ENCODE peak calls at places on chromosomes 12 and 14, in ten cellular contexts. One of them, this sample, is unnamed.

GRCh38 chr14:62759796-62760195 is 285.5 kb downstream of the KCNH5 start:
- DNase-seq in LHCN-M2: no peak
- DNase-seq in stimulated activated naive B cell treated with anti-CD40 and anti-IgM and Interleukin-4, amounts not matched to agents 10 μg/mL and 1 μg/mL and 100 μg/mL, for 72 hours: no peak
- DNase-seq in glomerular endothelial cell: no peak
- DNase-seq in activated naive CD4-positive, alpha-beta T cell: no peak
- DNase-seq in cardiac fibroblast: no peak
- DNase-seq in brain pericyte: no peak
- DNase-seq in AG20443: no peak
- DNase-seq in naive thymus-derived CD8-positive, alpha-beta T cell: no peak
- DNase-seq in GM20000: no peak
- DNase-seq in this sample: no peak

GRCh38 chr12:32217354-32218310 is 111.0 kb downstream of the BICD1 start:
- DNase-seq in LHCN-M2: peak; percentile 84
- DNase-seq in stimulated activated naive B cell treated with anti-CD40 and anti-IgM and Interleukin-4, amounts not matched to agents 10 μg/mL and 1 μg/mL and 100 μg/mL, for 72 hours: no peak
- DNase-seq in GM20000: no peak
- DNase-seq in AG20443: peak; percentile 87
- DNase-seq in activated naive CD4-positive, alpha-beta T cell: no peak
- DNase-seq in cardiac fibroblast: peak; percentile 83
- DNase-seq in naive thymus-derived CD8-positive, alpha-beta T cell: no peak
- DNase-seq in brain pericyte: no peak
- DNase-seq in glomerular endothelial cell: no peak
- DNase-seq in this sample: no peak

GRCh38 chr14:34593740-34594375 is 36.1 kb downstream of the SNX6 start:
- DNase-seq in AG20443: peak; percentile 42
- DNase-seq in stimulated activated naive B cell treated with anti-CD40 and anti-IgM and Interleukin-4, amounts not matched to agents 10 μg/mL and 1 μg/mL and 100 μg/mL, for 72 hours: no peak
- DNase-seq in GM20000: no peak
- DNase-seq in LHCN-M2: no peak
- DNase-seq in naive thymus-derived CD8-positive, alpha-beta T cell: no peak
- DNase-seq in activated naive CD4-positive, alpha-beta T cell: no peak
- DNase-seq in glomerular endothelial cell: no peak
- DNase-seq in brain pericyte: peak; percentile 3
- DNase-seq in cardiac fibroblast: peak; percentile 88
- DNase-seq in this sample: no peak

GRCh38 chr14:47674546-47675238 is 713 bp downstream of the MDGA2 start:
- DNase-seq in AG20443: peak; percentile 11
- DNase-seq in LHCN-M2: no peak
- DNase-seq in naive thymus-derived CD8-positive, alpha-beta T cell: no peak
- DNase-seq in activated naive CD4-positive, alpha-beta T cell: no peak
- DNase-seq in cardiac fibroblast: peak; percentile 1
- DNase-seq in brain pericyte: no peak
- DNase-seq in glomerular endothelial cell: no peak
- DNase-seq in stimulated activated naive B cell treated with anti-CD40 and anti-IgM and Interleukin-4, amounts not matched to agents 10 μg/mL and 1 μg/mL and 100 μg/mL, for 72 hours: no peak
- DNase-seq in GM20000: no peak
- DNase-seq in this sample: no peak

GRCh38 chr12:113171543-113171942 is 13.7 kb downstream of the DDX54 start:
- DNase-seq in cardiac fibroblast: no peak
- DNase-seq in stimulated activated naive B cell treated with anti-CD40 and anti-IgM and Interleukin-4, amounts not matched to agents 10 μg/mL and 1 μg/mL and 100 μg/mL, for 72 hours: no peak
- DNase-seq in GM20000: no peak
- DNase-seq in naive thymus-derived CD8-positive, alpha-beta T cell: no peak
- DNase-seq in glomerular endothelial cell: no peak
- DNase-seq in AG20443: no peak
- DNase-seq in activated naive CD4-positive, alpha-beta T cell: no peak
- DNase-seq in LHCN-M2: no peak
- DNase-seq in brain pericyte: no peak
- DNase-seq in this sample: no peak

GRCh38 chr12:56839489-56840442 is 76.6 kb downstream of the HSD17B6 start:
- DNase-seq in stimulated activated naive B cell treated with anti-CD40 and anti-IgM and Interleukin-4, amounts not matched to agents 10 μg/mL and 1 μg/mL and 100 μg/mL, for 72 hours: no peak
- DNase-seq in brain pericyte: no peak
- DNase-seq in cardiac fibroblast: peak; percentile 49
- DNase-seq in AG20443: peak; percentile 32
- DNase-seq in naive thymus-derived CD8-positive, alpha-beta T cell: peak; percentile 22
- DNase-seq in activated naive CD4-positive, alpha-beta T cell: no peak
- DNase-seq in GM20000: peak; percentile 48
- DNase-seq in glomerular endothelial cell: no peak
- DNase-seq in LHCN-M2: peak; percentile 73
- DNase-seq in this sample: no peak

GRCh38 chr14:59215757-59216156 is 27.3 kb downstream of the DAAM1 start:
- DNase-seq in GM20000: no peak
- DNase-seq in naive thymus-derived CD8-positive, alpha-beta T cell: no peak
- DNase-seq in LHCN-M2: no peak
- DNase-seq in AG20443: no peak
- DNase-seq in glomerular endothelial cell: no peak
- DNase-seq in brain pericyte: no peak
- DNase-seq in stimulated activated naive B cell treated with anti-CD40 and anti-IgM and Interleukin-4, amounts not matched to agents 10 μg/mL and 1 μg/mL and 100 μg/mL, for 72 hours: no peak
- DNase-seq in activated naive CD4-positive, alpha-beta T cell: no peak
- DNase-seq in cardiac fibroblast: no peak
- DNase-seq in this sample: no peak

GRCh38 chr12:99334737-99335136 is 312.8 kb upstream of the GARIN6 start:
- DNase-seq in AG20443: no peak
- DNase-seq in cardiac fibroblast: no peak
- DNase-seq in stimulated activated naive B cell treated with anti-CD40 and anti-IgM and Interleukin-4, amounts not matched to agents 10 μg/mL and 1 μg/mL and 100 μg/mL, for 72 hours: no peak
- DNase-seq in LHCN-M2: peak; percentile 25
- DNase-seq in GM20000: no peak
- DNase-seq in glomerular endothelial cell: no peak
- DNase-seq in naive thymus-derived CD8-positive, alpha-beta T cell: no peak
- DNase-seq in brain pericyte: no peak
- DNase-seq in activated naive CD4-positive, alpha-beta T cell: no peak
- DNase-seq in this sample: no peak

GRCh38 chr12:118060301-118061010 is 523 bp downstream of the WSB2 start:
- DNase-seq in AG20443: peak; percentile 75
- DNase-seq in glomerular endothelial cell: no peak
- DNase-seq in LHCN-M2: peak; percentile 16
- DNase-seq in naive thymus-derived CD8-positive, alpha-beta T cell: peak; percentile 30
- DNase-seq in GM20000: no peak
- DNase-seq in stimulated activated naive B cell treated with anti-CD40 and anti-IgM and Interleukin-4, amounts not matched to agents 10 μg/mL and 1 μg/mL and 100 μg/mL, for 72 hours: peak; percentile 26
- DNase-seq in cardiac fibroblast: peak; percentile 24
- DNase-seq in activated naive CD4-positive, alpha-beta T cell: no peak
- DNase-seq in brain pericyte: no peak
- DNase-seq in this sample: peak; percentile 27

GRCh38 chr14:100862793-100863192 is 36.9 kb downstream of the MEG3 start:
- DNase-seq in glomerular endothelial cell: no peak
- DNase-seq in stimulated activated naive B cell treated with anti-CD40 and anti-IgM and Interleukin-4, amounts not matched to agents 10 μg/mL and 1 μg/mL and 100 μg/mL, for 72 hours: no peak
- DNase-seq in activated naive CD4-positive, alpha-beta T cell: no peak
- DNase-seq in naive thymus-derived CD8-positive, alpha-beta T cell: no peak
- DNase-seq in AG20443: no peak
- DNase-seq in GM20000: no peak
- DNase-seq in cardiac fibroblast: no peak
- DNase-seq in LHCN-M2: no peak
- DNase-seq in brain pericyte: no peak
- DNase-seq in this sample: no peak

GRCh38 chr12:1790470-1790869 is 29.9 kb upstream of the LRTM2 start:
- DNase-seq in cardiac fibroblast: no peak
- DNase-seq in LHCN-M2: no peak
- DNase-seq in AG20443: no peak
- DNase-seq in GM20000: peak; percentile 3
- DNase-seq in activated naive CD4-positive, alpha-beta T cell: no peak
- DNase-seq in brain pericyte: no peak
- DNase-seq in glomerular endothelial cell: no peak
- DNase-seq in naive thymus-derived CD8-positive, alpha-beta T cell: no peak
- DNase-seq in stimulated activated naive B cell treated with anti-CD40 and anti-IgM and Interleukin-4, amounts not matched to agents 10 μg/mL and 1 μg/mL and 100 μg/mL, for 72 hours: no peak
- DNase-seq in this sample: no peak

GRCh38 chr14:20628063-20628854 is 13.2 kb downstream of the OR6S1 start:
- DNase-seq in activated naive CD4-positive, alpha-beta T cell: no peak
- DNase-seq in GM20000: no peak
- DNase-seq in naive thymus-derived CD8-positive, alpha-beta T cell: no peak
- DNase-seq in LHCN-M2: no peak
- DNase-seq in glomerular endothelial cell: no peak
- DNase-seq in AG20443: no peak
- DNase-seq in cardiac fibroblast: no peak
- DNase-seq in stimulated activated naive B cell treated with anti-CD40 and anti-IgM and Interleukin-4, amounts not matched to agents 10 μg/mL and 1 μg/mL and 100 μg/mL, for 72 hours: no peak
- DNase-seq in brain pericyte: no peak
- DNase-seq in this sample: no peak

GRCh38 chr12:102896067-102896466 is 21.0 kb downstream of the PAH start:
- DNase-seq in brain pericyte: no peak
- DNase-seq in glomerular endothelial cell: no peak
- DNase-seq in stimulated activated naive B cell treated with anti-CD40 and anti-IgM and Interleukin-4, amounts not matched to agents 10 μg/mL and 1 μg/mL and 100 μg/mL, for 72 hours: no peak
- DNase-seq in naive thymus-derived CD8-positive, alpha-beta T cell: no peak
- DNase-seq in AG20443: no peak
- DNase-seq in cardiac fibroblast: no peak
- DNase-seq in activated naive CD4-positive, alpha-beta T cell: no peak
- DNase-seq in LHCN-M2: no peak
- DNase-seq in GM20000: no peak
- DNase-seq in this sample: no peak

GRCh38 chr14:49512147-49512551 is 74.0 kb downstream of the RPS29 start:
- DNase-seq in cardiac fibroblast: peak; percentile 93
- DNase-seq in stimulated activated naive B cell treated with anti-CD40 and anti-IgM and Interleukin-4, amounts not matched to agents 10 μg/mL and 1 μg/mL and 100 μg/mL, for 72 hours: no peak
- DNase-seq in AG20443: peak; percentile 73
- DNase-seq in LHCN-M2: peak; percentile 96
- DNase-seq in naive thymus-derived CD8-positive, alpha-beta T cell: no peak
- DNase-seq in glomerular endothelial cell: no peak
- DNase-seq in GM20000: no peak
- DNase-seq in brain pericyte: peak; percentile 63
- DNase-seq in activated naive CD4-positive, alpha-beta T cell: no peak
- DNase-seq in this sample: no peak

GRCh38 chr12:38776657-38777056 is 128.7 kb downstream of the CPNE8 start:
- DNase-seq in LHCN-M2: no peak
- DNase-seq in glomerular endothelial cell: no peak
- DNase-seq in naive thymus-derived CD8-positive, alpha-beta T cell: no peak
- DNase-seq in activated naive CD4-positive, alpha-beta T cell: no peak
- DNase-seq in cardiac fibroblast: peak; percentile 45
- DNase-seq in GM20000: no peak
- DNase-seq in brain pericyte: no peak
- DNase-seq in AG20443: no peak
- DNase-seq in stimulated activated naive B cell treated with anti-CD40 and anti-IgM and Interleukin-4, amounts not matched to agents 10 μg/mL and 1 μg/mL and 100 μg/mL, for 72 hours: no peak
- DNase-seq in this sample: no peak

GRCh38 chr12:125185740-125186470 is 120.7 kb downstream of the AACS start:
- DNase-seq in activated naive CD4-positive, alpha-beta T cell: no peak
- DNase-seq in cardiac fibroblast: peak; percentile 73
- DNase-seq in GM20000: peak; percentile 81
- DNase-seq in glomerular endothelial cell: no peak
- DNase-seq in brain pericyte: no peak
- DNase-seq in naive thymus-derived CD8-positive, alpha-beta T cell: no peak
- DNase-seq in LHCN-M2: peak; percentile 59
- DNase-seq in AG20443: peak; percentile 92
- DNase-seq in stimulated activated naive B cell treated with anti-CD40 and anti-IgM and Interleukin-4, amounts not matched to agents 10 μg/mL and 1 μg/mL and 100 μg/mL, for 72 hours: peak; percentile 13
- DNase-seq in this sample: peak; percentile 49

GRCh38 chr12:127731657-127732056 is 535.3 kb upstream of the TMEM132C start:
- DNase-seq in naive thymus-derived CD8-positive, alpha-beta T cell: no peak
- DNase-seq in GM20000: no peak
- DNase-seq in activated naive CD4-positive, alpha-beta T cell: no peak
- DNase-seq in cardiac fibroblast: no peak
- DNase-seq in glomerular endothelial cell: no peak
- DNase-seq in brain pericyte: no peak
- DNase-seq in AG20443: no peak
- DNase-seq in LHCN-M2: no peak
- DNase-seq in stimulated activated naive B cell treated with anti-CD40 and anti-IgM and Interleukin-4, amounts not matched to agents 10 μg/mL and 1 μg/mL and 100 μg/mL, for 72 hours: no peak
- DNase-seq in this sample: no peak

GRCh38 chr12:31482816-31483215 is 108.1 kb downstream of the DENND5B start:
- DNase-seq in naive thymus-derived CD8-positive, alpha-beta T cell: no peak
- DNase-seq in brain pericyte: no peak
- DNase-seq in LHCN-M2: peak; percentile 37
- DNase-seq in cardiac fibroblast: peak; percentile 48
- DNase-seq in AG20443: peak; percentile 10
- DNase-seq in glomerular endothelial cell: no peak
- DNase-seq in GM20000: no peak
- DNase-seq in stimulated activated naive B cell treated with anti-CD40 and anti-IgM and Interleukin-4, amounts not matched to agents 10 μg/mL and 1 μg/mL and 100 μg/mL, for 72 hours: no peak
- DNase-seq in activated naive CD4-positive, alpha-beta T cell: no peak
- DNase-seq in this sample: no peak

GRCh38 chr12:10033783-10034381 is 3.4 kb downstream of the CLEC9A start:
- DNase-seq in stimulated activated naive B cell treated with anti-CD40 and anti-IgM and Interleukin-4, amounts not matched to agents 10 μg/mL and 1 μg/mL and 100 μg/mL, for 72 hours: no peak
- DNase-seq in activated naive CD4-positive, alpha-beta T cell: no peak
- DNase-seq in LHCN-M2: no peak
- DNase-seq in GM20000: peak; percentile 16
- DNase-seq in naive thymus-derived CD8-positive, alpha-beta T cell: no peak
- DNase-seq in brain pericyte: no peak
- DNase-seq in AG20443: peak; percentile 12
- DNase-seq in cardiac fibroblast: peak; percentile 37
- DNase-seq in glomerular endothelial cell: no peak
- DNase-seq in this sample: no peak

GRCh38 chr14:102859911-102860310 is 62.6 kb upstream of the AMN start:
- DNase-seq in activated naive CD4-positive, alpha-beta T cell: no peak
- DNase-seq in stimulated activated naive B cell treated with anti-CD40 and anti-IgM and Interleukin-4, amounts not matched to agents 10 μg/mL and 1 μg/mL and 100 μg/mL, for 72 hours: no peak
- DNase-seq in glomerular endothelial cell: no peak
- DNase-seq in AG20443: no peak
- DNase-seq in LHCN-M2: no peak
- DNase-seq in cardiac fibroblast: no peak
- DNase-seq in naive thymus-derived CD8-positive, alpha-beta T cell: no peak
- DNase-seq in brain pericyte: no peak
- DNase-seq in GM20000: no peak
- DNase-seq in this sample: no peak

GRCh38 chr12:53754633-53755261 is 3.0 kb upstream of the CISTR start:
- DNase-seq in glomerular endothelial cell: no peak
- DNase-seq in AG20443: no peak
- DNase-seq in activated naive CD4-positive, alpha-beta T cell: no peak
- DNase-seq in stimulated activated naive B cell treated with anti-CD40 and anti-IgM and Interleukin-4, amounts not matched to agents 10 μg/mL and 1 μg/mL and 100 μg/mL, for 72 hours: no peak
- DNase-seq in brain pericyte: no peak
- DNase-seq in cardiac fibroblast: peak; percentile 13
- DNase-seq in naive thymus-derived CD8-positive, alpha-beta T cell: no peak
- DNase-seq in LHCN-M2: peak; percentile 54
- DNase-seq in GM20000: no peak
- DNase-seq in this sample: no peak

GRCh38 chr14:97640031-97640430 is 842.8 kb downstream of the VRK1 start:
- DNase-seq in cardiac fibroblast: no peak
- DNase-seq in brain pericyte: no peak
- DNase-seq in LHCN-M2: no peak
- DNase-seq in glomerular endothelial cell: no peak
- DNase-seq in activated naive CD4-positive, alpha-beta T cell: no peak
- DNase-seq in AG20443: no peak
- DNase-seq in GM20000: no peak
- DNase-seq in stimulated activated naive B cell treated with anti-CD40 and anti-IgM and Interleukin-4, amounts not matched to agents 10 μg/mL and 1 μg/mL and 100 μg/mL, for 72 hours: no peak
- DNase-seq in naive thymus-derived CD8-positive, alpha-beta T cell: no peak
- DNase-seq in this sample: no peak

GRCh38 chr12:79006306-79006705 is 141.7 kb downstream of the SYT1 start:
- DNase-seq in AG20443: peak; percentile 4
- DNase-seq in GM20000: no peak
- DNase-seq in activated naive CD4-positive, alpha-beta T cell: no peak
- DNase-seq in brain pericyte: no peak
- DNase-seq in stimulated activated naive B cell treated with anti-CD40 and anti-IgM and Interleukin-4, amounts not matched to agents 10 μg/mL and 1 μg/mL and 100 μg/mL, for 72 hours: no peak
- DNase-seq in cardiac fibroblast: peak; percentile 54
- DNase-seq in naive thymus-derived CD8-positive, alpha-beta T cell: no peak
- DNase-seq in glomerular endothelial cell: no peak
- DNase-seq in LHCN-M2: peak; percentile 85
- DNase-seq in this sample: no peak

GRCh38 chr14:27006520-27006919 is 408.7 kb upstream of the NOVA1 start:
- DNase-seq in brain pericyte: no peak
- DNase-seq in stimulated activated naive B cell treated with anti-CD40 and anti-IgM and Interleukin-4, amounts not matched to agents 10 μg/mL and 1 μg/mL and 100 μg/mL, for 72 hours: no peak
- DNase-seq in naive thymus-derived CD8-positive, alpha-beta T cell: no peak
- DNase-seq in GM20000: no peak
- DNase-seq in cardiac fibroblast: no peak
- DNase-seq in activated naive CD4-positive, alpha-beta T cell: no peak
- DNase-seq in AG20443: no peak
- DNase-seq in glomerular endothelial cell: no peak
- DNase-seq in LHCN-M2: no peak
- DNase-seq in this sample: no peak

GRCh38 chr14:103194256-103195045 is 71.2 kb downstream of the TNFAIP2 start:
- DNase-seq in naive thymus-derived CD8-positive, alpha-beta T cell: no peak
- DNase-seq in LHCN-M2: peak; percentile 19
- DNase-seq in brain pericyte: no peak
- DNase-seq in glomerular endothelial cell: no peak
- DNase-seq in AG20443: peak; percentile 58
- DNase-seq in GM20000: no peak
- DNase-seq in cardiac fibroblast: peak; percentile 81
- DNase-seq in activated naive CD4-positive, alpha-beta T cell: no peak
- DNase-seq in stimulated activated naive B cell treated with anti-CD40 and anti-IgM and Interleukin-4, amounts not matched to agents 10 μg/mL and 1 μg/mL and 100 μg/mL, for 72 hours: no peak
- DNase-seq in this sample: no peak

GRCh38 chr12:57214398-57214781 is 2.2 kb upstream of the NXPH4 start:
- DNase-seq in cardiac fibroblast: peak; percentile 63
- DNase-seq in naive thymus-derived CD8-positive, alpha-beta T cell: peak; percentile 69
- DNase-seq in AG20443: peak; percentile 69
- DNase-seq in GM20000: peak; percentile 86
- DNase-seq in glomerular endothelial cell: no peak
- DNase-seq in activated naive CD4-positive, alpha-beta T cell: peak; percentile 33
- DNase-seq in LHCN-M2: no peak
- DNase-seq in stimulated activated naive B cell treated with anti-CD40 and anti-IgM and Interleukin-4, amounts not matched to agents 10 μg/mL and 1 μg/mL and 100 μg/mL, for 72 hours: peak; percentile 48
- DNase-seq in brain pericyte: no peak
- DNase-seq in this sample: no peak

GRCh38 chr14:21486640-21487087 is 9.7 kb downstream of the TOX4 start:
- DNase-seq in LHCN-M2: peak; percentile 60
- DNase-seq in GM20000: no peak
- DNase-seq in cardiac fibroblast: peak; percentile 75
- DNase-seq in glomerular endothelial cell: no peak
- DNase-seq in stimulated activated naive B cell treated with anti-CD40 and anti-IgM and Interleukin-4, amounts not matched to agents 10 μg/mL and 1 μg/mL and 100 μg/mL, for 72 hours: no peak
- DNase-seq in AG20443: peak; percentile 68
- DNase-seq in activated naive CD4-positive, alpha-beta T cell: no peak
- DNase-seq in naive thymus-derived CD8-positive, alpha-beta T cell: no peak
- DNase-seq in brain pericyte: no peak
- DNase-seq in this sample: no peak

GRCh38 chr14:31026076-31026394 is at the start of gene STRN3:
- DNase-seq in LHCN-M2: no peak
- DNase-seq in activated naive CD4-positive, alpha-beta T cell: no peak
- DNase-seq in brain pericyte: no peak
- DNase-seq in cardiac fibroblast: no peak
- DNase-seq in naive thymus-derived CD8-positive, alpha-beta T cell: no peak
- DNase-seq in GM20000: no peak
- DNase-seq in glomerular endothelial cell: no peak
- DNase-seq in stimulated activated naive B cell treated with anti-CD40 and anti-IgM and Interleukin-4, amounts not matched to agents 10 μg/mL and 1 μg/mL and 100 μg/mL, for 72 hours: no peak
- DNase-seq in AG20443: no peak
- DNase-seq in this sample: no peak

This sample was measured in D721Med.